ENCODE peak calls at places on chromosomes 11 and 22, in eight cellular contexts. T is endothelial cell, I is pancreas, B is psoas muscle, K is osteocyte, W is OCI-LY7, G is mucosa of descending colon, P is progenitor cell of endocrine pancreas. R is an unnamed sample.

GRCh38 chr11:113289341-113290187 is 24.8 kb upstream of the TTC12 start:
- DNase-seq in K (peak), B (peak), G (peak), W (peak), T (peak), I (peak), P (peak), R (peak)

GRCh38 chr11:59174664-59175033 is 2.7 kb downstream of the DTX4 start:
- DNase-seq in B (no peak), K (peak), T (no peak), P (no peak), G (peak), W (no peak), I (no peak), R (no peak)

GRCh38 chr11:66421492-66422205 is 814 bp downstream of the NPAS4 start:
- DNase-seq in T (peak), G (peak), W (peak), B (peak), K (peak), I (peak), P (peak), R (peak)

GRCh38 chr22:43216738-43217137 is 29.8 kb upstream of the TTLL12 start:
- DNase-seq in P (no peak), I (no peak), G (no peak), T (no peak), B (no peak), W (peak), K (no peak), R (no peak)

GRCh38 chr11:84476581-84476980 is 1150.6 kb downstream of the DLG2 start:
- DNase-seq in B (no peak), I (no peak), W (no peak), T (no peak), P (no peak), G (no peak), K (no peak), R (no peak)

GRCh38 chr11:1892116-1892515 is 421 bp upstream of the PRR33 start:
- DNase-seq in I (no peak), B (no peak), W (no peak), K (no peak), G (no peak), T (no peak), P (no peak), R (no peak)

GRCh38 chr11:131136476-131136875 is 220.2 kb upstream of the SNX19 start:
- DNase-seq in W (no peak), P (no peak), B (no peak), I (no peak), T (no peak), G (no peak), K (no peak), R (no peak)

GRCh38 chr11:44530413-44531115 is 34.9 kb upstream of the CD82 start:
- DNase-seq in G (no peak), I (no peak), W (no peak), B (no peak), T (no peak), K (no peak), P (no peak), R (no peak)

GRCh38 chr11:95143106-95143681 is 53.5 kb downstream of the ENDOD1 start:
- DNase-seq in G (no peak), I (no peak), B (no peak), T (no peak), K (no peak), W (no peak), P (no peak), R (no peak)

GRCh38 chr11:1084561-1085439 is 10.1 kb downstream of the MUC2 start:
- DNase-seq in B (peak), K (no peak), G (no peak), P (no peak), T (no peak), W (no peak), I (no peak), R (peak)

GRCh38 chr22:36198936-36199616 is 2.5 kb downstream of the APOL4 start:
- DNase-seq in B (no peak), P (no peak), I (no peak), T (no peak), W (no peak), K (no peak), G (no peak), R (no peak)

GRCh38 chr22:33909075-33909458 is 11.2 kb downstream of the LARGE1 start:
- DNase-seq in B (no peak), K (no peak), W (no peak), P (no peak), T (no peak), G (no peak), I (no peak), R (no peak)

GRCh38 chr11:10500263-10500601 is 40.8 kb downstream of the RNF141 start:
- DNase-seq in I (no peak), G (no peak), K (no peak), P (no peak), T (no peak), B (no peak), W (no peak), R (no peak)

GRCh38 chr22:31752096-31752847 is 1.5 kb upstream of the DEPDC5 start:
- DNase-seq in G (no peak), B (no peak), P (no peak), T (no peak), I (no peak), W (no peak), K (no peak), R (no peak)

GRCh38 chr11:90639687-90640086 is 416.8 kb upstream of the CHORDC1 start:
- DNase-seq in G (no peak), K (no peak), I (no peak), W (no peak), T (no peak), B (no peak), P (no peak), R (no peak)
- TF ChIP-seq CTCF in G (no peak), K (peak), I (no peak), W (peak), T (peak), B (no peak), P (peak), R (peak)

DNA sequence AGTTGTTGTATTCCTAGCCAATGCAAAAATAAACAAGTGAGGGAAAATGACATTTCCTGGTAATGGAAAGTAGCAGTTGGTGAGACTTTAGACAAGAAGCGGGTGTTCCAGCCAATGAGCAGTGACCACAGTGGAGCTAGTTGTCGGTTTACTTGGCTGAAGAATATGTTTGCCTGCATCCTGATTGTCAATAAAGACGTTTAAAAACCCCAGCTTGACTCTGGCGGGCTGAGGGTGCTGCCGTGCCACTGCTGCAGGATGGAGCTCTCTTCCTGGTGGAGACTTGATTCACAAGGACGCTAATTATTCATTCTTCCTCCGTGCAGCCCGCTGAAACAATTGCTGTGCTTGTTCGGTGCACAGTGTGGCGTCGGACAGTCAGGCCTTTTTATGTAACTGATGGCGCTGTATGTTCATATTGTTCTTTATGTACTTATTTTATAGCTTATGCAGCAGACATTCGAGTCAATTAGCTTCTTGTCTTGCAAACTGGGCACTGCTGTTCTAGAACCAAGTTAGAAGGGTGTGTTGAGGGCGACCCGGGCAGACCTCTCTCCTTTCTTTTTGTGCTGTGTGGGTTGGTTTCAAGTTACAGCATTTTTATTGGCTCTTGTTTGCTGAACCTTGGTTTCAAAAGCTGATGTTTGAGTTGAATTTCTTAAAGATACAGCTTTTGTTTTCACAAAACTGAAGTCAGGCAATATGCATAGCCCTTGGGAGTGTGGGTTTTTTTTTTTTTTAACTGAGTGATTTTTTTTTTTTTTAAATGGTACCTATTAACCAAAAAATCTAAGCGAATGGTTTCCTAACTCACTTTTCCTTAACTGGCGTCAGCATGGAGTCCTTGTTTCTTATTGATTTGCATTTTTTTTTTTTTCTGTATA is 153.9 kb downstream of the TEAD1 start:
- DNase-seq in I (peak), K (no peak), T (peak), W (peak), P (no peak), G (peak), B (no peak), R (no peak)
- TF ChIP-seq CTCF in I (no peak), K (no peak), T (no peak), W (no peak), P (no peak), G (no peak), B (no peak), R (no peak)

GRCh38 chr22:22103078-22103593 is 120.5 kb upstream of the TOP3B start:
- DNase-seq in I (no peak), W (peak), T (peak), B (no peak), P (no peak), K (peak), G (no peak), R (no peak)
- TF ChIP-seq CTCF in I (no peak), W (peak), T (peak), B (peak), P (peak), K (peak), G (no peak), R (peak)

GRCh38 chr11:76799061-76799804 is 16.1 kb downstream of the TSKU start:
- DNase-seq in K (peak), G (peak), I (peak), B (peak), T (peak), P (peak), W (peak), R (peak)
- TF ChIP-seq CTCF in K (peak), G (peak), I (peak), B (peak), T (peak), P (peak), W (peak), R (peak)

GRCh38 chr11:12110714-12111481 is 508 bp downstream of the MICAL2 start:
- DNase-seq in B (peak), P (no peak), T (peak), I (peak), G (peak), K (no peak), W (no peak), R (no peak)

GRCh38 chr11:12111482-12112149 is 1.2 kb downstream of the MICAL2 start:
- DNase-seq in I (no peak), G (peak), K (no peak), B (no peak), T (no peak), P (no peak), W (no peak), R (no peak)

GRCh38 chr11:12109591-12110196 is 696 bp upstream of the MICAL2 start:
- DNase-seq in B (no peak), I (no peak), P (no peak), T (no peak), W (no peak), G (no peak), K (no peak), R (no peak)

GRCh38 chr11:12108875-12109453 is 1.4 kb upstream of the MICAL2 start:
- DNase-seq in G (no peak), K (no peak), P (no peak), W (no peak), T (no peak), B (no peak), I (no peak), R (no peak)

GRCh38 chr11:12110201-12110713 is at the start of gene MICAL2:
- DNase-seq in W (no peak), P (peak), I (peak), T (peak), K (peak), B (peak), G (peak), R (peak)
- TF ChIP-seq CTCF in W (no peak), P (no peak), I (no peak), T (no peak), K (no peak), B (no peak), G (no peak), R (no peak)

DNA sequence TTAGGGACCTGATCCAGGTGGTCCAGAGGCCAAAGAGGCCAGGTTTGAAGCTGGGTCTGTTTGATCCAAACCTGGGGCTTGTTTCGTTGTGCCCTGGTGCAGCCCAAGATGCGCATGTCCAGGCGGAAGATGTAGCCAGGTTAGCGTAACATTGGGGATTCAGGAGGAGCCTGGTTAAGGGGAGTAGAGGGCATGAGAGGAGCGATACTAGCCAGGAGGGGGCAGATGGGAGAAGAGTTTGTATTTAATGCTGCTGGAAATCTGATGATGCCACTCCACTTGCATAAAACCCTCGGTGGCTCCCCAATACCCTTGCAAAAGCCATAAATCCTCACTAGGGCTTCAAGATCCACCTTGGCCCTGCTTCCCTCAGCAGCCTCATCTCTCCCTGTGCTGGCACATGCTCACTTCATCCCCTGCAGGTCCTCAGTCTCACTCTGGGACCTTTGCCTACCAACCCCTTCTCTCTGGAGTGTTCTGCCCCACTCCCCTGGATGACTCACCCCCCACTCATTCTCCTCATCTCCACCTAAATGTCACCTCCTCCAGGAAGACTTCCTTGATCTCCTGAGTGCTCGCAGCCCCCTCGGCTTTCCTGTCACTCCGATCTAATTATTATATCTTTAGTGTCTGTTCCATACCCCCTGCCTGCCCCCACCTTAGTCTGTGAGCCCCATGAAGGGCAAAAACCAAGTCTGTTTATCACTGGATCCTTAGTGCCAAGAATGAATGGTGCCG is 95.9 kb downstream of the MIAT start:
- DNase-seq in B (no peak), P (no peak), W (no peak), K (no peak), I (no peak), G (no peak), T (no peak), R (no peak)
- TF ChIP-seq CTCF in B (no peak), P (peak), W (no peak), K (no peak), I (no peak), G (no peak), T (no peak), R (no peak)

GRCh38 chr11:65008873-65009272 is 5.1 kb upstream of the ARL2 start:
- DNase-seq in K (no peak), G (no peak), W (no peak), I (no peak), B (no peak), P (no peak), T (no peak), R (no peak)

GRCh38 chr11:65003282-65003681 is 6.5 kb upstream of the BATF2 start:
- DNase-seq in G (no peak), P (no peak), K (no peak), I (no peak), W (no peak), T (no peak), B (no peak), R (no peak)

GRCh38 chr11:65013692-65014145 is 241 bp upstream of the ARL2 start:
- DNase-seq in B (peak), P (no peak), W (peak), K (peak), I (peak), T (peak), G (peak), R (peak)

GRCh38 chr11:65013130-65013691 is 749 bp upstream of the ARL2 start:
- DNase-seq in W (no peak), I (peak), T (peak), P (peak), K (peak), G (peak), B (peak), R (peak)

DNA sequence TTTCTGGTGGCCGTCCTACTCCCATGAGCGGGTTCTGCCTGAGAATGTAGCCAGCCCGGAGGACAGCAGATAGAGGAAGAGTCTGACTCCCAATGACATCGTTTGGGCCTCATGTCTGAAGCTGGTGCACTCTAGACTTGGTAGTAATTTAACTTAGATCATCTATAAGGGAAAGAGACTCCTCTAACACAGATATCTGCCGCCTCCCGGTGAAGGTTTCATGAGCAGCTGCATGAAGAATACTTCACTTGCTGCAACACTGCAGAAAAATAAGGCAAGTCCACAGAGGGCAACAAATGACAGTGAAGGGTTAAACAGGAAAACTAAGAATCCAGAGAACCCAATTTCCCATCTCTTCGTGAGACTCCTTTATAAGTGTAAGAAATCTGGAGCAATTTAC is 5.9 kb upstream of the ARL2 start:
- DNase-seq in K (no peak), P (no peak), I (no peak), G (no peak), T (no peak), B (no peak), W (no peak), R (no peak)
- TF ChIP-seq CTCF in K (no peak), P (no peak), I (no peak), G (no peak), T (no peak), B (no peak), W (peak), R (no peak)

GRCh38 chr11:35144103-35144741 is 5.3 kb downstream of the CD44 start:
- DNase-seq in I (no peak), G (no peak), K (no peak), T (no peak), B (no peak), P (no peak), W (peak), R (no peak)
- TF ChIP-seq CTCF in I (no peak), G (peak), K (no peak), T (no peak), B (no peak), P (no peak), W (no peak), R (no peak)

GRCh38 chr11:68025047-68025446 is 5.4 kb upstream of the NDUFS8 start:
- DNase-seq in W (peak), K (no peak), B (no peak), P (no peak), G (no peak), T (no peak), I (no peak), R (no peak)
- TF ChIP-seq CTCF in W (peak), K (no peak), B (no peak), P (no peak), G (no peak), T (peak), I (no peak), R (no peak)

R was measured in mesothelial cell of epicardium.